ENCODE peak calls at places on chromosomes 1 and 21, in nine cellular contexts. A is GM23338; Q is uterus; S is SJSA1; B is esophagus squamous epithelium; E is aorta; X is OCI-LY7; I is CD8-positive, alpha-beta T cell; W is psoas muscle. D is an unnamed sample.

GRCh38 chr1:7519861-7520408 is 251.2 kb upstream of the VAMP3 start:
- DNase-seq in A (no peak), Q (no peak), S (no peak), B (no peak), E (no peak), X (no peak), I (no peak), W (peak; percentile 30), D (no peak)

GRCh38 chr1:35637401-35637809 is 3.9 kb downstream of the PSMB2 start:
- DNase-seq in A (peak; percentile 50), Q (no peak), S (peak; percentile 46), B (no peak), E (no peak), X (peak; percentile 45), I (no peak), W (no peak), D (peak; percentile 79)

GRCh38 chr1:201214886-201215285 is 24.3 kb downstream of the IGFN1 start:
- DNase-seq in A (no peak), Q (peak; percentile 6), S (no peak), B (no peak), E (no peak), X (no peak), I (no peak), W (no peak), D (no peak)

GRCh38 chr1:235207202-235207565 is 46.1 kb upstream of the RBM34 start:
- DNase-seq in A (no peak), Q (no peak), S (no peak), B (no peak), E (no peak), X (no peak), I (no peak), W (no peak), D (no peak)

GRCh38 chr1:18100493-18101063 is 7.0 kb upstream of the IGSF21 start:
- DNase-seq in A (peak; percentile 83), Q (peak; percentile 24), S (peak; percentile 41), B (no peak), E (no peak), X (peak; percentile 58), I (peak; percentile 54), W (peak; percentile 72), D (peak; percentile 79)

GRCh38 chr1:3846521-3846920 is 10.5 kb downstream of the CEP104 start:
- DNase-seq in A (no peak), Q (no peak), S (no peak), B (no peak), E (no peak), X (no peak), I (no peak), W (no peak), D (no peak)

GRCh38 chr1:115320368-115320767 is 17.7 kb downstream of the NGF start:
- DNase-seq in A (no peak), Q (no peak), S (no peak), B (no peak), E (no peak), X (no peak), I (no peak), W (no peak), D (no peak)

GRCh38 chr1:211488641-211489040 is 3.3 kb downstream of the RD3 start:
- DNase-seq in A (no peak), Q (no peak), S (no peak), B (no peak), E (no peak), X (no peak), I (no peak), W (no peak), D (no peak)

GRCh38 chr1:20180221-20181207 is 5.4 kb upstream of the UBXN10 start:
- DNase-seq in A (no peak), Q (no peak), S (no peak), B (no peak), E (no peak), X (no peak), I (no peak), W (no peak), D (no peak)

GRCh38 chr1:155976062-155976912 is 2.1 kb downstream of the ARHGEF2 start:
- DNase-seq in A (peak; percentile 88), Q (peak; percentile 79), S (peak; percentile 86), B (no peak), E (peak; percentile 93), X (no peak), I (peak; percentile 89), W (peak; percentile 82), D (peak; percentile 88)

GRCh38 chr1:234559152-234559916 is 50.6 kb downstream of the IRF2BP2 start:
- DNase-seq in A (no peak), Q (peak; percentile 10), S (no peak), B (no peak), E (no peak), X (no peak), I (no peak), W (no peak), D (no peak)

GRCh38 chr1:12258272-12258671 is 28.4 kb downstream of the VPS13D start:
- DNase-seq in A (no peak), Q (no peak), S (no peak), B (no peak), E (no peak), X (no peak), I (no peak), W (no peak), D (no peak)

GRCh38 chr1:32874860-32875793 is 4.4 kb upstream of the FNDC5 start:
- DNase-seq in A (no peak), Q (no peak), S (no peak), B (no peak), E (peak; percentile 24), X (no peak), I (no peak), W (no peak), D (no peak)

GRCh38 chr1:116586741-116587143 is 15.9 kb upstream of the CD58 start:
- DNase-seq in A (peak; percentile 33), Q (no peak), S (no peak), B (no peak), E (no peak), X (no peak), I (no peak), W (no peak), D (peak; percentile 74)

GRCh38 chr1:160217466-160218165 is 12.4 kb downstream of the PEA15 start:
- DNase-seq in A (no peak), Q (no peak), S (peak; percentile 56), B (no peak), E (peak; percentile 83), X (no peak), I (no peak), W (no peak), D (no peak)

GRCh38 chr21:32392299-32392879 is 423 bp downstream of the URB1 start:
- DNase-seq in A (no peak), Q (no peak), S (no peak), B (no peak), E (no peak), X (peak; percentile 30), I (no peak), W (no peak), D (peak; percentile 24)

GRCh38 chr1:25875154-25875855 is at the start of gene PAQR7:
- DNase-seq in A (peak; percentile 90), Q (peak; percentile 79), S (peak; percentile 39), B (no peak), E (peak; percentile 90), X (peak; percentile 46), I (peak; percentile 77), W (peak; percentile 83), D (peak; percentile 88)

GRCh38 chr1:222787746-222788145 is 27.1 kb upstream of the DISP1 start:
- DNase-seq in A (no peak), Q (no peak), S (no peak), B (no peak), E (no peak), X (no peak), I (no peak), W (no peak), D (no peak)

GRCh38 chr1:112581530-112582192 is 37.3 kb downstream of the ST7L start:
- DNase-seq in A (no peak), Q (no peak), S (no peak), B (no peak), E (no peak), X (no peak), I (no peak), W (no peak), D (no peak)

GRCh38 chr1:185200889-185201288 is 43.9 kb downstream of the SWT1 start:
- DNase-seq in A (peak; percentile 57), Q (no peak), S (no peak), B (no peak), E (no peak), X (no peak), I (no peak), W (no peak), D (no peak)

DNA sequence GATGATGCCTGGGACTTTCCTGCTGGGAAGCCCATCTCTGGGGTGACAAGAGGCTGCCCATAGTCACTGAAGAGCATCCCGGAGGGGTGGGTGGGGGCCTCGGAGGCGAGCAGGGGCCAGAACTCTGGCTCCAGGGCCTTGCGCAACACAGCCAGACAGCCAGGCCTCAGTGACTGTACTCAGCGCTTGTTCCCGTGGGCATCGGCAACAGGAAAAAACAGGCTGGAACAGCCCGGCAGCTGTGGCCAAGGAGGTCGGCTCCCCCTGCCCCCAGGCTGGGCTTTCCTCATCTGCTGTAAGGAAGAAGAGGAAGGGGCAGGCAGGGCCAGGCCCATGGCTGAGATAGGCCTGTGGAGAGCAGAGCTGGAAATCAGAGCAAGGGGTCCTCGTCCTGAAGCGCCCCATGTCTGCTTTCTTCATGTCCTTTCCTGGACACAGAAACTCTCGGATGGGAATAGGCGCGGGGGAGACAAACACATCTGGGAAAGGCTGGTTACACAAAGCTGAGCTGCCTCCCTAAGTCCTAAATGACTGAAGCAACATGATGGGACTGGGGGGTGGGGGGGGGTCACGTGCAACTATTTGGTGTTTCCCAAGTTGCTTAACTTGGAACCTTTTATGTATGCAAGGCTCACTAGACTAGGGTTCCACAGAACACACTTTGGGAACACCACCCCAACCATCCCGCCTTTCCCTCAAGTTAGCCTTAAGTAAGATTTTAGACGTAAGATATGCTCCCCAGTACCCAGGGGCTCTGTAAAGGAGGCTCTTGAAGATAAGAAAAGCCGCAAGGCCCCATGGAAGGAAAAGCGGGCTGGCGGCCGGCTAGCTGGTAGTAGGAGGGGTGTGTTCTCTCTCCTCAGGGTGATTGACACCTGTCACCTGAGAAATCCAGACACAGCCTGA is 30.7 kb downstream of the HSPG2 start:
- DNase-seq in A (no peak), Q (peak; percentile 88), S (no peak), B (no peak), E (peak; percentile 95), X (no peak), I (no peak), W (peak; percentile 94), D (peak; percentile 65)
- H3K4me1 ChIP-seq in A (peaks cover 13% of the 10 kb centered on the region), Q (peaks cover 76% of the 10 kb centered on the region), S (peaks cover 39% of the 10 kb centered on the region), B (peaks cover 98% of the 10 kb centered on the region), E (no peaks in the 10 kb centered on the region), X (no peaks in the 10 kb centered on the region), I (peaks cover 15% of the 10 kb centered on the region), W (peaks cover 76% of the 10 kb centered on the region), D (peaks cover 95% of the 10 kb centered on the region)

GRCh38 chr1:220060876-220061275 is 14.6 kb upstream of the EPRS1 start:
- DNase-seq in A (peak; percentile 38), Q (no peak), S (no peak), B (no peak), E (no peak), X (no peak), I (no peak), W (no peak), D (no peak)
- H3K36me3 ChIP-seq in A (peaks cover 2% of the 10 kb centered on the region), Q (no peaks in the 10 kb centered on the region), S (peaks cover 17% of the 10 kb centered on the region), B (peaks cover 3% of the 10 kb centered on the region), E (no peaks in the 10 kb centered on the region), X (peaks cover 86% of the 10 kb centered on the region), I (peaks cover 7% of the 10 kb centered on the region), W (no peaks in the 10 kb centered on the region), D (peaks cover 66% of the 10 kb centered on the region)

GRCh38 chr1:154951901-154952657 is 3.8 kb downstream of the PBXIP1 start:
- DNase-seq in A (no peak), Q (no peak), S (no peak), B (no peak), E (no peak), X (peak; percentile 80), I (peak; percentile 70), W (peak; percentile 51), D (no peak)
- H3K4me1 ChIP-seq in A (peaks cover 19% of the 10 kb centered on the region), Q (peaks cover 22% of the 10 kb centered on the region), S (peaks cover 11% of the 10 kb centered on the region), B (peaks cover 49% of the 10 kb centered on the region), E (no peaks in the 10 kb centered on the region), X (peaks cover 63% of the 10 kb centered on the region), I (peaks cover 57% of the 10 kb centered on the region), W (peaks cover 42% of the 10 kb centered on the region), D (peaks cover 14% of the 10 kb centered on the region)

GRCh38 chr1:88612299-88612698 is 71.8 kb upstream of the PKN2 start:
- DNase-seq in A (peak; percentile 18), Q (no peak), S (no peak), B (no peak), E (no peak), X (no peak), I (no peak), W (no peak), D (no peak)
- H3K36me3 ChIP-seq in A (no peaks in the 10 kb centered on the region), Q (no peaks in the 10 kb centered on the region), S (no peaks in the 10 kb centered on the region), B (no peaks in the 10 kb centered on the region), E (no peaks in the 10 kb centered on the region), X (no peaks in the 10 kb centered on the region), I (no peaks in the 10 kb centered on the region), W (no peaks in the 10 kb centered on the region), D (no peaks in the 10 kb centered on the region)